ENCODE peak calls at places on chromosomes 6 and 20, in eight cellular contexts. R, F, U, E, I, G, D and T are unnamed samples.
A peak's percentile ranks its signal among the peaks of the same experiment; 100 is the strongest.

GRCh38 chr6:123616942-123617341 is 19.8 kb downstream of the TRDN start:
- DNase-seq in U (no peak), E (no peak), G (no peak), R (no peak), D (no peak), F (no peak), I (no peak), T (no peak)

GRCh38 chr20:933024-933423 is 16.9 kb upstream of the ANGPT4 start:
- DNase-seq in D (no peak), I (no peak), E (no peak), U (no peak), R (no peak), G (no peak), F (no peak), T (no peak)

GRCh38 chr6:73612611-73613010 is 41.2 kb downstream of the SLC17A5 start:
- DNase-seq in E (no peak), I (no peak), F (no peak), R (no peak), U (no peak), G (no peak), D (no peak), T (no peak)

GRCh38 chr20:1893721-1894470 is 1.3 kb upstream of the SIRPA start:
- DNase-seq in R (no peak), F (no peak), E (peak; percentile 66), D (no peak), I (no peak), U (no peak), G (no peak), T (no peak)

GRCh38 chr6:117908246-117909107 is 1.4 kb downstream of the SLC35F1 start:
- DNase-seq in E (no peak), R (no peak), D (no peak), I (peak; percentile 26), U (no peak), F (no peak), G (no peak), T (no peak)

GRCh38 chr6:1624071-1624847 is 14.5 kb downstream of the FOXC1 start:
- DNase-seq in U (no peak), E (no peak), R (no peak), D (no peak), I (no peak), G (no peak), F (no peak), T (no peak)

GRCh38 chr6:26233608-26234420 is 131.2 kb upstream of the BTN3A2 start:
- DNase-seq in F (peak; percentile 30), U (peak; percentile 40), E (peak; percentile 83), G (no peak), D (no peak), I (no peak), R (peak; percentile 49), T (peak; percentile 25)

GRCh38 chr6:149831380-149831820 is 32.8 kb downstream of the LRP11 start:
- DNase-seq in U (no peak), D (no peak), F (no peak), R (no peak), G (no peak), I (peak; percentile 72), E (peak; percentile 24), T (no peak)

GRCh38 chr6:148217921-148218320 is 124.7 kb upstream of the SASH1 start:
- DNase-seq in F (no peak), R (no peak), U (no peak), E (no peak), I (no peak), D (no peak), G (no peak), T (no peak)

GRCh38 chr20:10429443-10429981 is 4.5 kb downstream of the MKKS start:
- DNase-seq in U (no peak), E (no peak), F (no peak), D (no peak), G (no peak), I (no peak), R (no peak), T (no peak)

GRCh38 chr20:62874745-62875344 is 13.2 kb upstream of the TCFL5 start:
- DNase-seq in E (peak; percentile 36), D (no peak), I (no peak), U (no peak), F (peak; percentile 32), G (no peak), R (no peak), T (peak; percentile 66)

GRCh38 chr6:40586800-40587201 is 363 bp downstream of the LRFN2 start:
- DNase-seq in R (no peak), F (no peak), U (no peak), E (no peak), D (no peak), I (no peak), G (peak; percentile 11), T (no peak)

GRCh38 chr20:61954276-61955021 is 111.2 kb downstream of the TAF4 start:
- DNase-seq in D (no peak), F (peak; percentile 73), E (no peak), G (no peak), I (no peak), U (no peak), R (peak; percentile 35), T (no peak)

GRCh38 chr6:157559201-157559756 is 178.3 kb downstream of the ZDHHC14 start:
- DNase-seq in E (no peak), G (no peak), U (no peak), F (no peak), I (no peak), R (peak; percentile 26), D (no peak), T (no peak)

GRCh38 chr20:36541227-36542018 is at the start of gene MYL9:
- DNase-seq in I (no peak), R (no peak), E (peak; percentile 85), G (no peak), F (no peak), D (peak; percentile 59), U (no peak), T (peak; percentile 56)

GRCh38 chr20:50837532-50838321 is 42.9 kb downstream of the BCAS4 start:
- DNase-seq in F (no peak), R (no peak), E (peak; percentile 60), U (no peak), D (no peak), I (no peak), G (no peak), T (peak; percentile 76)

GRCh38 chr20:39800548-39800947 is 838.4 kb downstream of the DHX35 start:
- DNase-seq in E (peak; percentile 45), I (no peak), R (no peak), U (no peak), D (peak; percentile 50), G (no peak), F (no peak), T (peak; percentile 30)

GRCh38 chr6:624979-625378 is 31.9 kb downstream of the HUS1B start:
- DNase-seq in G (no peak), F (no peak), D (no peak), R (no peak), E (peak; percentile 32), I (peak; percentile 9), U (no peak), T (peak; percentile 11)

GRCh38 chr20:35700625-35701148 is 1.5 kb downstream of the ROMO1 start:
- DNase-seq in G (no peak), E (peak; percentile 44), F (no peak), D (no peak), I (no peak), R (no peak), U (no peak), T (no peak)

GRCh38 chr6:33850869-33851541 is 47.2 kb upstream of the MLN start:
- DNase-seq in F (no peak), R (no peak), E (no peak), G (no peak), D (no peak), I (no peak), U (no peak), T (no peak)